ENCODE peak calls at places on chromosomes 5 and 9, in four cellular contexts. H is IMR-90, J is SK-N-SH, R is A549. K is an unnamed sample.

GRCh38 chr5:88666761-88667186 is 216.2 kb downstream of the MEF2C start:
- DNase-seq in H (peak), J (no peak), R (no peak), K (no peak)

GRCh38 chr9:107888773-107889227 is 399.2 kb upstream of the KLF4 start:
- DNase-seq in H (no peak), J (no peak), R (no peak), K (no peak)

GRCh38 chr5:89728750-89729149 is 680.8 kb downstream of the CETN3 start:
- DNase-seq in H (peak), J (no peak), R (no peak), K (no peak)

GRCh38 chr5:56818409-56819026 is 3.2 kb downstream of the MAP3K1 start:
- DNase-seq in H (peak), J (no peak), R (no peak), K (no peak)

GRCh38 chr5:1523480-1523792 is 324 bp downstream of the LPCAT1 start:
- DNase-seq in H (no peak), J (peak), R (no peak), K (no peak)

GRCh38 chr9:122991370-122991830 is 42.1 kb upstream of the GPR21 start:
- DNase-seq in H (peak), J (peak), R (peak), K (peak)

GRCh38 chr5:148820778-148821395 is 5.5 kb upstream of the ADRB2 start:
- DNase-seq in H (peak), J (no peak), R (no peak), K (peak)

GRCh38 chr9:97518909-97519307 is 17.4 kb downstream of the TMOD1 start:
- DNase-seq in H (peak), J (no peak), R (peak), K (no peak)

GRCh38 chr9:71683598-71684235 is 84.6 kb downstream of the CEMIP2 start:
- DNase-seq in H (peak), J (peak), R (no peak), K (peak)

GRCh38 chr5:36723921-36724320 is 117.5 kb downstream of the SLC1A3 start:
- DNase-seq in H (no peak), J (no peak), R (no peak), K (no peak)

GRCh38 chr9:12862596-12862995 is 87.8 kb downstream of the LURAP1L start:
- DNase-seq in H (no peak), J (no peak), R (no peak), K (no peak)

GRCh38 chr9:91986248-91986647 is 36.2 kb upstream of the ROR2 start:
- DNase-seq in H (peak), J (no peak), R (no peak), K (no peak)

GRCh38 chr9:131276107-131276888 is at the start of gene FAM78A:
- DNase-seq in H (no peak), J (peak), R (no peak), K (no peak)

GRCh38 chr9:88085481-88085880 is 52.8 kb downstream of the SPATA31C2 start:
- DNase-seq in H (no peak), J (no peak), R (no peak), K (no peak)

GRCh38 chr5:142110046-142110531 is 1.5 kb downstream of the NDFIP1 start:
- DNase-seq in H (peak), J (peak), R (peak), K (no peak)

GRCh38 chr5:97071101-97071500 is 71.3 kb downstream of the LIX1 start:
- DNase-seq in H (peak), J (no peak), R (no peak), K (no peak)

GRCh38 chr9:77594963-77595362 is 53.2 kb downstream of the GNA14 start:
- DNase-seq in H (no peak), J (no peak), R (no peak), K (no peak)

GRCh38 chr5:142322403-142322746 is 2.4 kb downstream of the SPRY4 start:
- DNase-seq in H (no peak), J (no peak), R (no peak), K (no peak)

GRCh38 chr5:123125172-123125508 is 36.1 kb downstream of the PRDM6 start:
- DNase-seq in H (peak), J (no peak), R (no peak), K (no peak)

GRCh38 chr5:79235222-79235577 is 731 bp upstream of the JMY start:
- DNase-seq in H (peak), J (no peak), R (no peak), K (no peak)

GRCh38 chr9:126316085-126316655 is 10.5 kb upstream of the MVB12B start:
- DNase-seq in H (no peak), J (no peak), R (no peak), K (no peak)

GRCh38 chr5:36875051-36875788 is 1.3 kb upstream of the NIPBL start:
- DNase-seq in H (peak), J (peak), R (no peak), K (no peak)

GRCh38 chr9:13436591-13436990 is 157.1 kb upstream of the MPDZ start:
- DNase-seq in H (no peak), J (no peak), R (no peak), K (no peak)

GRCh38 chr5:40853632-40854192 is 12.5 kb downstream of the CARD6 start:
- DNase-seq in H (no peak), J (no peak), R (no peak), K (no peak)

GRCh38 chr5:59040007-59040803 is 457.3 kb downstream of the RAB3C start:
- DNase-seq in H (no peak), J (no peak), R (no peak), K (no peak)

GRCh38 chr5:59041355-59041754 is 458.5 kb downstream of the RAB3C start:
- DNase-seq in H (no peak), J (no peak), R (no peak), K (no peak)

GRCh38 chr5:59042201-59042600 is 459.3 kb downstream of the RAB3C start:
- DNase-seq in H (peak), J (no peak), R (no peak), K (no peak)

GRCh38 chr5:59040804-59041201 is 457.9 kb downstream of the RAB3C start:
- DNase-seq in H (no peak), J (no peak), R (no peak), K (no peak)

GRCh38 chr5:59042683-59043082 is 459.8 kb downstream of the RAB3C start:
- DNase-seq in H (no peak), J (no peak), R (no peak), K (no peak)
- TF ChIP-seq RAD21 in H (no peak), J (no peak), R (no peak), K (no peak)

DNA sequence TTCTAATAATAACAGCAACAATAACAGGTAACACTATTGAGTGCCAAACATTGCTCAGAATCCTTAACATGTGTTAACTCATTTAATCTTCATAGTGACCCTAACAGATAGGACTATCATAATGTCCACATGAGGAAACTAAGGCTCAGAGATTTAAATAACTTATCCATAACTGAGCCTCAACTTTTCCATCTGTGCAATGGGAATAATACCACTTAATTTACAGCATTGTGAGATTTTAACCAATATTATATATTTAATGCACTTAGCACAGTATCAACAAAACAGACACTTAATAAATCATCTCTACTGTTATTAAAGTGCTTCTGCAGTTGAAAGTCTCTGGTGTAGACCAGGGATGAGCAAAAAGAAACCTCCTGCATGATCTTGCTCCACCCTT is 28.2 kb downstream of the TTC39B start:
- DNase-seq in H (no peak), J (no peak), R (no peak), K (no peak)
- TF ChIP-seq RAD21 in H (no peak), J (no peak), R (no peak), K (no peak)

GRCh38 chr5:42855811-42856210 is 44.1 kb upstream of the SELENOP start:
- DNase-seq in H (no peak), J (no peak), R (no peak), K (no peak)

GRCh38 chr5:42852826-42853225 is 41.1 kb upstream of the SELENOP start:
- DNase-seq in H (no peak), J (no peak), R (no peak), K (no peak)

GRCh38 chr5:42855386-42855785 is 43.7 kb upstream of the SELENOP start:
- DNase-seq in H (no peak), J (no peak), R (no peak), K (no peak)

GRCh38 chr5:42858031-42858643 is 46.4 kb upstream of the SELENOP start:
- DNase-seq in H (no peak), J (no peak), R (no peak), K (no peak)

DNA sequence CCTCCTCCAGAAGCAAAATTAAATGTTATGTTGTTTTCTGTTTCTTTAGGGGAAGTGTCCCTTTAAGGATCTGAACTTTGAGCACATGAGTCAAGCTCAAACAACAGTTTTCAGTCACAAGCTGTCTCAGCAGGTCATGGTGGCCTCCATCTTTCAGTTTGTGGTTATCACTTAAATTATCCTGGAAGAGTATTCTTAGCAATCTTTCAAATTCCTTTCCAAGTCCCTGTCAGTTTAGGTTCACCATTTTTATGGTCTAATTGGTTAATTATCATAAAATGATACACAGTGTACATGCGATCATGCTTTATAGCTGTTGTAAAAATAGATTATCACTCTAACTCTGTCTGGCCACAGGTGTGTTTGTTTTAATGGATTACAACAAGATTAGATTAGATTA is 43.1 kb upstream of the SELENOP start:
- DNase-seq in H (no peak), J (no peak), R (no peak), K (no peak)
- TF ChIP-seq RAD21 in H (no peak), J (no peak), R (no peak), K (no peak)

GRCh38 chr5:169917425-169917824 is 62.9 kb downstream of the INSYN2B start:
- DNase-seq in H (no peak), J (no peak), R (no peak), K (no peak)

GRCh38 chr5:169910393-169910792 is 69.9 kb downstream of the INSYN2B start:
- DNase-seq in H (no peak), J (no peak), R (no peak), K (no peak)

GRCh38 chr5:169913479-169913878 is 66.8 kb downstream of the INSYN2B start:
- DNase-seq in H (no peak), J (no peak), R (no peak), K (no peak)

GRCh38 chr5:169911448-169912212 is 68.7 kb downstream of the INSYN2B start:
- DNase-seq in H (no peak), J (no peak), R (no peak), K (no peak)

GRCh38 chr5:169914766-169915165 is 65.5 kb downstream of the INSYN2B start:
- DNase-seq in H (peak), J (no peak), R (no peak), K (no peak)
- TF ChIP-seq RAD21 in H (no peak), J (no peak), R (no peak), K (no peak)

GRCh38 chr5:112930082-112930344 is 8.0 kb upstream of the REEP5 start:
- DNase-seq in H (no peak), J (no peak), R (no peak), K (no peak)
- TF ChIP-seq RAD21 in H (no peak), J (no peak), R (no peak), K (no peak)

GRCh38 chr9:129933709-129934586 is 98.7 kb downstream of the USP20 start:
- DNase-seq in H (peak), J (peak), R (no peak), K (no peak)
- TF ChIP-seq RAD21 in H (no peak), J (no peak), R (no peak), K (no peak)

DNA sequence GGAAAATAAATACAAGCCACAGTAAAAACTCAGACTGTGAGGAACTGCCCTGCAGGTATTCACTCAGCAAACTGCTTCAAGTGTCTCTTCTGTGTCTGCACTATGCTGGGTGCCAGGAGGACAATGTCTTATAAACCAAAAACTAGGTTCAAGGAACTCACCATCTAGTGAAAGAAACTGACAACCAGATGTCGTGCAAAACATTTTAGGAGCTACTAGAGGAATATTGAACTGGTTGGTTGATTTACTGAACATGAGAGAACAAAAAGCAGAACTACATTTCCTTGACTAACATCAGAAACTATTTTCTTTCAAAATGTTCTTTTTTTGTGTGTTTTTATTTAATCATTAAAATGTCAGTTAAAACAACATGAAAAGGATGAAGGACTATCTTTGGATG is 35.2 kb downstream of the ZNF366 start:
- DNase-seq in H (no peak), J (no peak), R (no peak), K (no peak)
- TF ChIP-seq RAD21 in H (no peak), J (no peak), R (no peak), K (no peak)

DNA sequence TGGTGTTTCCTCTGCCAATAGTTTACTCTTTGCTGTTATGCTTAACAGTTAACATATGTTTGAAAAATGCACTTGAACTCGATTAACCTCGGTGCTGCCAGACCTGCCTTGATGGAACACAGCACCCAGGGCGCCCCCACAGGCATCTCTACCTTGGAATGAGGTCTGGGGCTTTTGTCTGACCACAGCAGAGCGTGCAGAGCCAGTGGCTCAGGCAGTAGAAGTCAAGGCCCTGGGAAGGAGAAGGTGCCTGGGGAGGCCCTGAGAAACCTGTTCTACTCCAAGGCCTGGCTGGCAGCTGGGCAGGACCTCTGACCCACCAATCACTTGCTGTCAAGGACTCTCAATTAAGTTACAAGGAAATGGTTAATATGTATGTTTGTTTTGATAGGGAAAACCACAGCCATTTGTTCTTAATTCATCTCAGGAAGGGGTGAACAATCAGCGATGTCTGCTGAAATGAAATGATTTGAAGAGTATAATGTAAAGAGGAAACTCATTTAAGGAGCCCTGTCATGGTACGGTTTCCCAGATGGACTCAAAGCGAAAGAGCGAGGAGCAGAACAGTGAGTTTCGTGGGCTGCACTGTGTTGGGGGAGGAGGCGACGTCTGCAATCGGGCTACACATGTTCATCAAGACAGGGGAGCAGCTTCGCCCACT is 21.9 kb downstream of the MACROH2A1 start:
- DNase-seq in H (no peak), J (peak), R (no peak), K (no peak)
- TF ChIP-seq RAD21 in H (no peak), J (no peak), R (no peak), K (no peak)

DNA sequence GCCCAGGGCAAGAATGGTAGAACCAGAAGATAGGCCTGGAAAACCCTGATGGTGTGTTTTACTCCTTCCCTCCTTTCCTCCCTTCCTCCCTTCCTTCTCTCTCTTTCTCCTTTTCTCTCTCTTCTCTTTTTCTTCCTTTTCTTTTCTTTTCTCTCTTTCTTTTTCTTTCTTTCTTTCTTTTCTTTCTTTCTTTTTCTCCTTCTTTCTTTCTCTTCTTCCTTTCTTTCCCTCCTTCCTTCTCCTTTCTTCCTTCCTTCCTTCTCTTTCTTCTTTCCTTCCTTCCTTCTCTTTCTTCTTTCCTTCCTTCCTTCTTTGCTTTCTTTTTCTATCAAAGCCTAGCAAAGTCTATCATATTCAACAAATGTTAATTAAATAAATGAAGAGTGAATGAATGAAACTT is 24.0 kb upstream of the UBE2QL1 start:
- DNase-seq in H (no peak), J (no peak), R (no peak), K (no peak)
- TF ChIP-seq RAD21 in H (no peak), J (no peak), R (no peak), K (no peak)

K was measured in HCT116.